ENCODE peak calls at places on chromosomes 4 and X, in nine cellular contexts. B is vagina, R is suprapubic skin, L is HCT116, Q is transverse colon, C is right lobe of liver, D is stomach, Z is sigmoid colon, E is IMR-90. P is an unnamed sample. For H3K4me1, the result is how much of the 10 kb centered on the place peaks cover.

GRCh38 chr4:5619913-5620625 is 88.3 kb downstream of the EVC2 start:
- DNase-seq in B (peak), R (no peak), L (no peak), Q (no peak), C (no peak), D (no peak), Z (no peak), E (no peak), P (no peak)

GRCh38 chr4:182748949-182749348 is 168.2 kb downstream of the DCTD start:
- DNase-seq in B (no peak), R (no peak), L (no peak), Q (no peak), C (no peak), D (no peak), Z (no peak), E (peak), P (no peak)

GRCh38 chr4:986949-987688 is at the start of gene IDUA:
- DNase-seq in B (no peak), R (peak), L (peak), Q (peak), C (peak), D (peak), Z (peak), E (peak), P (peak)

GRCh38 chr4:128635939-128636551 is 173.5 kb upstream of the JADE1 start:
- DNase-seq in B (no peak), R (no peak), L (no peak), Q (no peak), C (no peak), D (no peak), Z (no peak), E (no peak), P (no peak)

GRCh38 chr4:184860018-184860530 is 34.3 kb upstream of the ACSL1 start:
- DNase-seq in B (no peak), R (no peak), L (no peak), Q (no peak), C (no peak), D (no peak), Z (no peak), E (no peak), P (no peak)

GRCh38 chr4:7985891-7986441 is 46.3 kb upstream of the AFAP1 start:
- DNase-seq in B (no peak), R (no peak), L (no peak), Q (no peak), C (no peak), D (no peak), Z (no peak), E (peak), P (no peak)

GRCh38 chrX:82757614-82758013 is 750.5 kb upstream of the POU3F4 start:
- DNase-seq in B (no peak), R (no peak), L (no peak), Q (no peak), C (no peak), D (no peak), Z (no peak), E (no peak), P (no peak)

GRCh38 chrX:17736856-17737706 is at the start of gene SCML1:
- DNase-seq in B (no peak), R (peak), L (peak), Q (peak), C (peak), D (peak), Z (peak), E (peak), P (peak)

GRCh38 chrX:103688949-103689348 is 2.5 kb upstream of the MORF4L2 start:
- DNase-seq in B (no peak), R (no peak), L (no peak), Q (no peak), C (no peak), D (no peak), Z (no peak), E (peak), P (no peak)

GRCh38 chr4:177948853-177949252 is 506.6 kb upstream of the AGA start:
- DNase-seq in B (no peak), R (no peak), L (no peak), Q (no peak), C (no peak), D (no peak), Z (no peak), E (no peak), P (no peak)

GRCh38 chr4:40211224-40212185 is 14.7 kb downstream of the RHOH start:
- DNase-seq in B (no peak), R (no peak), L (no peak), Q (no peak), C (no peak), D (no peak), Z (no peak), E (peak), P (no peak)

GRCh38 chrX:28205126-28205525 is 223.9 kb upstream of the DCAF8L1 start:
- DNase-seq in B (no peak), R (no peak), L (no peak), Q (no peak), C (no peak), D (no peak), Z (no peak), E (no peak), P (no peak)

GRCh38 chrX:131366387-131366786 is 77.3 kb upstream of the IGSF1 start:
- DNase-seq in B (no peak), R (no peak), L (no peak), Q (no peak), C (no peak), D (no peak), Z (no peak), E (no peak), P (no peak)

GRCh38 chr4:78612398-78613005 is 60.9 kb downstream of the ANXA3 start:
- DNase-seq in B (no peak), R (no peak), L (no peak), Q (peak), C (no peak), D (no peak), Z (no peak), E (peak), P (peak)

GRCh38 chr4:143381171-143382118 is 44.8 kb downstream of the GAB1 start:
- DNase-seq in B (no peak), R (peak), L (no peak), Q (peak), C (peak), D (peak), Z (peak), E (peak), P (peak)

GRCh38 chrX:115058276-115058675 is 40.9 kb upstream of the IL13RA2 start:
- DNase-seq in B (no peak), R (no peak), L (no peak), Q (no peak), C (no peak), D (no peak), Z (peak), E (peak), P (no peak)

GRCh38 chr4:7733801-7734650 is 205.6 kb downstream of the AFAP1 start:
- DNase-seq in B (no peak), R (no peak), L (no peak), Q (no peak), C (no peak), D (no peak), Z (no peak), E (no peak), P (no peak)

GRCh38 chr4:155854597-155855226 is 11.4 kb downstream of the ASIC5 start:
- DNase-seq in B (no peak), R (no peak), L (no peak), Q (no peak), C (peak), D (no peak), Z (no peak), E (peak), P (no peak)
- H3K4me3 ChIP-seq in B (no peak), R (no peak), L (no peak), Q (no peak), C (peak), D (no peak), Z (no peak), E (peak), P (no peak)

GRCh38 chrX:150544835-150545790 is 23.3 kb upstream of the MTM1 start:
- DNase-seq in B (no peak), R (no peak), L (no peak), Q (no peak), C (no peak), D (no peak), Z (no peak), E (no peak), P (no peak)

GRCh38 chrX:150548684-150549083 is 19.7 kb upstream of the MTM1 start:
- DNase-seq in B (no peak), R (no peak), L (no peak), Q (no peak), C (no peak), D (no peak), Z (no peak), E (peak), P (no peak)

GRCh38 chrX:150548251-150548650 is 20.2 kb upstream of the MTM1 start:
- DNase-seq in B (no peak), R (no peak), L (no peak), Q (no peak), C (no peak), D (no peak), Z (no peak), E (no peak), P (no peak)

GRCh38 chrX:150546711-150547153 is 21.7 kb upstream of the MTM1 start:
- DNase-seq in B (no peak), R (no peak), L (no peak), Q (no peak), C (peak), D (no peak), Z (no peak), E (no peak), P (no peak)

GRCh38 chrX:150547511-150548115 is 20.8 kb upstream of the MTM1 start:
- DNase-seq in B (no peak), R (peak), L (no peak), Q (peak), C (peak), D (peak), Z (peak), E (no peak), P (peak)
- TF ChIP-seq POLR2A in B (no peak), R (no peak), L (no peak), Q (peak), C (peak), D (no peak), Z (no peak), E (no peak), P (peak)

GRCh38 chr4:26326791-26327190 is 6.0 kb downstream of the RBPJ start:
- DNase-seq in B (no peak), R (no peak), L (no peak), Q (no peak), C (no peak), D (no peak), Z (no peak), E (peak), P (no peak)

GRCh38 chr4:26323807-26324206 is 3.0 kb downstream of the RBPJ start:
- DNase-seq in B (no peak), R (no peak), L (no peak), Q (no peak), C (no peak), D (no peak), Z (no peak), E (peak), P (no peak)

GRCh38 chr4:26322349-26322748 is 1.5 kb downstream of the RBPJ start:
- DNase-seq in B (no peak), R (no peak), L (no peak), Q (no peak), C (no peak), D (no peak), Z (no peak), E (no peak), P (no peak)

GRCh38 chr4:26321326-26322276 is 787 bp downstream of the RBPJ start:
- DNase-seq in B (no peak), R (peak), L (no peak), Q (peak), C (peak), D (no peak), Z (peak), E (peak), P (peak)

GRCh38 chr4:26325191-26325590 is 4.4 kb downstream of the RBPJ start:
- DNase-seq in B (no peak), R (no peak), L (peak), Q (no peak), C (no peak), D (no peak), Z (no peak), E (peak), P (no peak)
- H3K4me1 ChIP-seq in B (half or more), R (under half), L (under half), Q (under half), C (under half), D (under half), Z (half or more), E (under half), P (under half)

GRCh38 chrX:136710324-136710951 is 62.5 kb downstream of the CD40LG start:
- DNase-seq in B (no peak), R (no peak), L (no peak), Q (no peak), C (no peak), D (no peak), Z (no peak), E (peak), P (no peak)
- H3K4me3 ChIP-seq in B (no peak), R (no peak), L (no peak), Q (no peak), C (no peak), D (no peak), Z (no peak), E (no peak), P (no peak)

DNA sequence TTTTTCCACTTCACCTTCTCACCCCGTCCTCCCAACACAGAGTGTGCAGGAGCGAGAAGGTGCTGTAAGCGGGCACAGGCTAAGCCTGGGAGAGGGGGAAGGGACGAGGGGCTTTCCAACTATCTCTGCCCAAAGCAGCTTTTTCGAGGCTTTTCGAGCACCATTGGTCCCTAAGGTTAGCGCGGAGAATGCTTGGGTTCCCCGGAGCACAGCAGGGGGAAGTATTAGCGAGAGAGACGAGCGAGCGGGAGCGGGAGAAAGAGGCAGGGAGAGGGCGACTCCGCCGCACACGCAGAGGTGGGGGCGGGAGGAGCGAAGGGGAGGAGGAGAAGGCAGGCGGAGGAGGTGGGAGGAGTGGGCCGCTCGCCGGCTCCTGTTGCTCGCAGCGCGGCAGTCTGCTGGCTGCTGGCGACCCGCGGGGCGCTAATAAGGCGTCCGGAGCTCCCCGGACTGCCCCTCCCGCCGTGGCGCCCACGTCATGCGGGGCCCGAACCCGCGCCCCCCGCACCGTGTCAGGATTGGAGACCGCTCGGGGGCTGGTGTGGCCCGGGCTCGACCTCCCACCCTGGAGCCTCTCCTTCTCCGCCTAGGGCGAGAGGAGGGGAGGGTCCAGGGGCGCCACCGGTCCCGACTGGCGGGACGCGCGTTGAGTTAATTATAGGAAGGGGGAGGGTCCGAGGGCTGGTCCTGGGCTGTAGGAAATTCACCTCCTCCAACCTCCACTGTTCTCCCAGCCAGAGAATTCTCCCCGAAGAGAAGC is at the start of gene ADAMTS3:
- DNase-seq in B (no peak), R (peak), L (no peak), Q (peak), C (peak), D (peak), Z (peak), E (peak), P (peak)
- TF ChIP-seq POLR2A in B (no peak), R (no peak), L (no peak), Q (no peak), C (no peak), D (no peak), Z (no peak), E (no peak), P (no peak)